ENCODE peak calls at places on chromosomes 7 and 10, in nine cellular contexts. K is SK-N-SH, F is sigmoid colon, C is IMR-90, Q is HEK293T, S is GM23248, O is T1000, A is GM10248, G is EL. X is an unnamed sample.

GRCh38 chr10:20694296-20694695 is 202.8 kb downstream of the NEBL start:
- DNase-seq in K (no peak), F (no peak), C (no peak), Q (no peak), S (no peak), O (no peak), A (no peak), G (no peak), X (peak)

GRCh38 chr7:45703911-45704682 is 129.9 kb downstream of the ADCY1 start:
- DNase-seq in K (no peak), F (no peak), C (no peak), Q (no peak), S (no peak), O (no peak), A (no peak), G (no peak), X (no peak)

GRCh38 chr10:131043039-131043691 is 268.4 kb downstream of the TCERG1L start:
- DNase-seq in K (no peak), F (no peak), C (no peak), Q (no peak), S (no peak), O (no peak), A (no peak), G (no peak), X (no peak)

GRCh38 chr10:13518076-13518692 is 10.6 kb downstream of the BEND7 start:
- DNase-seq in K (no peak), F (no peak), C (peak), Q (peak), S (no peak), O (no peak), A (peak), G (no peak), X (peak)

GRCh38 chr10:23528419-23528818 is 89.5 kb downstream of the OTUD1 start:
- DNase-seq in K (no peak), F (no peak), C (no peak), Q (no peak), S (no peak), O (no peak), A (no peak), G (no peak), X (no peak)

GRCh38 chr7:159271795-159272194 is 127.1 kb upstream of the VIPR2 start:
- DNase-seq in K (no peak), F (no peak), C (no peak), Q (no peak), S (no peak), O (no peak), A (no peak), G (no peak), X (no peak)

GRCh38 chr7:141263508-141263907 is 189.6 kb downstream of the TMEM178B start:
- DNase-seq in K (no peak), F (no peak), C (no peak), Q (no peak), S (no peak), O (no peak), A (no peak), G (no peak), X (no peak)

GRCh38 chr10:129193148-129193547 is 273.9 kb upstream of the MGMT start:
- DNase-seq in K (no peak), F (peak), C (no peak), Q (no peak), S (peak), O (peak), A (no peak), G (no peak), X (no peak)

GRCh38 chr10:102629661-102630614 is 14.3 kb upstream of the TRIM8 start:
- DNase-seq in K (no peak), F (peak), C (peak), Q (no peak), S (peak), O (peak), A (no peak), G (peak), X (peak)

GRCh38 chr7:86914468-86915054 is 144.9 kb downstream of the ELAPOR2 start:
- DNase-seq in K (no peak), F (no peak), C (peak), Q (peak), S (peak), O (no peak), A (no peak), G (peak), X (peak)

GRCh38 chr10:99619090-99619800 is 994 bp downstream of the SLC25A28 start:
- DNase-seq in K (no peak), F (no peak), C (peak), Q (no peak), S (peak), O (no peak), A (peak), G (peak), X (peak)

X was measured in astrocyte of the hippocampus.